ENCODE peak calls at places on chromosomes 1 and 21, in five cellular contexts. One of them, this sample, is unnamed.

GRCh38 chr1:71001627-71002026 is 46.0 kb downstream of the PTGER3 start:
- DNase-seq in A549: no peak
- DNase-seq in CD4-positive, alpha-beta memory T cell: no peak
- DNase-seq in epithelial cell of esophagus: no peak
- DNase-seq in GM12878: no peak
- DNase-seq in this sample: no peak

GRCh38 chr21:25396135-25396711 is 211.1 kb downstream of the MRPL39 start:
- DNase-seq in CD4-positive, alpha-beta memory T cell: peak
- DNase-seq in epithelial cell of esophagus: no peak
- DNase-seq in GM12878: peak
- DNase-seq in A549: no peak
- DNase-seq in this sample: no peak

GRCh38 chr1:157157481-157158190 is 19.4 kb upstream of the ETV3 start:
- DNase-seq in CD4-positive, alpha-beta memory T cell: no peak
- DNase-seq in A549: no peak
- DNase-seq in GM12878: no peak
- DNase-seq in epithelial cell of esophagus: peak
- DNase-seq in this sample: no peak

GRCh38 chr1:222546091-222546490 is 1.8 kb downstream of the HHIPL2 start:
- DNase-seq in epithelial cell of esophagus: no peak
- DNase-seq in GM12878: no peak
- DNase-seq in A549: no peak
- DNase-seq in CD4-positive, alpha-beta memory T cell: no peak
- DNase-seq in this sample: no peak

GRCh38 chr1:147641695-147642592 is 28.4 kb downstream of the ACP6 start:
- DNase-seq in A549: peak
- DNase-seq in CD4-positive, alpha-beta memory T cell: peak
- DNase-seq in epithelial cell of esophagus: peak
- DNase-seq in GM12878: no peak
- DNase-seq in this sample: peak

GRCh38 chr21:34074283-34075098 is 1.1 kb downstream of the MRPS6 start:
- DNase-seq in A549: no peak
- DNase-seq in CD4-positive, alpha-beta memory T cell: no peak
- DNase-seq in GM12878: no peak
- DNase-seq in epithelial cell of esophagus: peak
- DNase-seq in this sample: no peak

GRCh38 chr1:96482615-96483014 is 239.0 kb upstream of the PTBP2 start:
- DNase-seq in A549: no peak
- DNase-seq in epithelial cell of esophagus: no peak
- DNase-seq in CD4-positive, alpha-beta memory T cell: no peak
- DNase-seq in GM12878: no peak
- DNase-seq in this sample: no peak

GRCh38 chr1:240602189-240602588 is 9.8 kb downstream of the GREM2 start:
- DNase-seq in CD4-positive, alpha-beta memory T cell: no peak
- DNase-seq in epithelial cell of esophagus: no peak
- DNase-seq in GM12878: no peak
- DNase-seq in A549: no peak
- DNase-seq in this sample: no peak

GRCh38 chr1:30533141-30533540 is 190.2 kb downstream of the MATN1 start:
- DNase-seq in epithelial cell of esophagus: no peak
- DNase-seq in GM12878: no peak
- DNase-seq in CD4-positive, alpha-beta memory T cell: no peak
- DNase-seq in A549: no peak
- DNase-seq in this sample: no peak

GRCh38 chr21:46416551-46416950 is 42.1 kb upstream of the DIP2A start:
- DNase-seq in epithelial cell of esophagus: no peak
- DNase-seq in CD4-positive, alpha-beta memory T cell: no peak
- DNase-seq in GM12878: no peak
- DNase-seq in A549: no peak
- DNase-seq in this sample: no peak

GRCh38 chr1:31381394-31382287 is 8.8 kb upstream of the FABP3 start:
- DNase-seq in epithelial cell of esophagus: peak
- DNase-seq in GM12878: no peak
- DNase-seq in CD4-positive, alpha-beta memory T cell: no peak
- DNase-seq in A549: no peak
- DNase-seq in this sample: no peak

GRCh38 chr1:31152181-31152768 is 86.8 kb upstream of the PUM1 start:
- DNase-seq in epithelial cell of esophagus: peak
- DNase-seq in A549: no peak
- DNase-seq in CD4-positive, alpha-beta memory T cell: no peak
- DNase-seq in GM12878: no peak
- DNase-seq in this sample: peak

GRCh38 chr1:149995927-149996326 is 14.6 kb downstream of the OTUD7B start:
- DNase-seq in CD4-positive, alpha-beta memory T cell: no peak
- DNase-seq in GM12878: peak
- DNase-seq in A549: no peak
- DNase-seq in epithelial cell of esophagus: peak
- DNase-seq in this sample: peak

GRCh38 chr1:119733754-119734153 is 22.0 kb downstream of the PHGDH start:
- DNase-seq in GM12878: no peak
- DNase-seq in CD4-positive, alpha-beta memory T cell: no peak
- DNase-seq in A549: no peak
- DNase-seq in epithelial cell of esophagus: no peak
- DNase-seq in this sample: no peak

GRCh38 chr1:31422505-31423319 is 9.7 kb downstream of the SERINC2 start:
- DNase-seq in A549: peak
- DNase-seq in GM12878: peak
- DNase-seq in CD4-positive, alpha-beta memory T cell: peak
- DNase-seq in epithelial cell of esophagus: peak
- DNase-seq in this sample: peak

GRCh38 chr1:58528518-58528917 is 18.0 kb downstream of the OMA1 start:
- DNase-seq in epithelial cell of esophagus: peak
- DNase-seq in GM12878: no peak
- DNase-seq in A549: no peak
- DNase-seq in CD4-positive, alpha-beta memory T cell: no peak
- DNase-seq in this sample: peak

GRCh38 chr1:156172696-156173470 is 19.5 kb downstream of the SEMA4A start:
- DNase-seq in A549: peak
- DNase-seq in epithelial cell of esophagus: no peak
- DNase-seq in GM12878: no peak
- DNase-seq in CD4-positive, alpha-beta memory T cell: no peak
- DNase-seq in this sample: no peak

GRCh38 chr1:156571261-156571958 is 955 bp downstream of the IQGAP3 start:
- DNase-seq in A549: peak
- DNase-seq in GM12878: no peak
- DNase-seq in epithelial cell of esophagus: peak
- DNase-seq in CD4-positive, alpha-beta memory T cell: no peak
- DNase-seq in this sample: peak

GRCh38 chr1:198929961-198930599 is 291.2 kb downstream of the PTPRC start:
- DNase-seq in epithelial cell of esophagus: no peak
- DNase-seq in CD4-positive, alpha-beta memory T cell: no peak
- DNase-seq in GM12878: peak
- DNase-seq in A549: no peak
- DNase-seq in this sample: peak

GRCh38 chr1:77175230-77175844 is 43.9 kb downstream of the PIGK start:
- DNase-seq in A549: no peak
- DNase-seq in CD4-positive, alpha-beta memory T cell: no peak
- DNase-seq in epithelial cell of esophagus: no peak
- DNase-seq in GM12878: no peak
- DNase-seq in this sample: peak

GRCh38 chr1:160781129-160781808 is 14.7 kb upstream of the LY9 start:
- DNase-seq in A549: no peak
- DNase-seq in epithelial cell of esophagus: peak
- DNase-seq in CD4-positive, alpha-beta memory T cell: no peak
- DNase-seq in GM12878: no peak
- DNase-seq in this sample: peak

GRCh38 chr1:9768983-9769382 is 54.8 kb downstream of the CLSTN1 start:
- DNase-seq in epithelial cell of esophagus: no peak
- DNase-seq in A549: no peak
- DNase-seq in GM12878: no peak
- DNase-seq in CD4-positive, alpha-beta memory T cell: no peak
- DNase-seq in this sample: no peak

GRCh38 chr1:74395492-74395891 is 116.9 kb downstream of the LRRC53 start:
- DNase-seq in A549: no peak
- DNase-seq in epithelial cell of esophagus: no peak
- DNase-seq in GM12878: no peak
- DNase-seq in CD4-positive, alpha-beta memory T cell: no peak
- DNase-seq in this sample: no peak

GRCh38 chr1:201495447-201496295 is 11.3 kb downstream of the CSRP1 start:
- DNase-seq in GM12878: no peak
- DNase-seq in CD4-positive, alpha-beta memory T cell: no peak
- DNase-seq in epithelial cell of esophagus: peak
- DNase-seq in A549: no peak
- DNase-seq in this sample: no peak

GRCh38 chr1:9384751-9385245 is 92.1 kb downstream of the SPSB1 start:
- DNase-seq in CD4-positive, alpha-beta memory T cell: no peak
- DNase-seq in epithelial cell of esophagus: no peak
- DNase-seq in GM12878: no peak
- DNase-seq in A549: no peak
- DNase-seq in this sample: peak

GRCh38 chr1:230127105-230128054 is 60.3 kb downstream of the GALNT2 start:
- DNase-seq in epithelial cell of esophagus: no peak
- DNase-seq in CD4-positive, alpha-beta memory T cell: no peak
- DNase-seq in GM12878: no peak
- DNase-seq in A549: no peak
- DNase-seq in this sample: peak

GRCh38 chr1:47209725-47210330 is 20.0 kb upstream of the PDZK1IP1 start:
- DNase-seq in GM12878: no peak
- DNase-seq in A549: no peak
- DNase-seq in epithelial cell of esophagus: peak
- DNase-seq in CD4-positive, alpha-beta memory T cell: no peak
- DNase-seq in this sample: peak